ENCODE peak calls at places on chromosome 20, in six cellular contexts. One of them, this sample, is unnamed.

GRCh38 chr20:62014889-62015375 is 50.7 kb downstream of the TAF4 start:
- DNase-seq in stimulated activated CD4-positive, alpha-beta T cell treated with anti-CD3 and anti-CD28 coated beads, Interleukin-12 subunit alpha, Interleukin-12 subunit beta, amount 100 ng/mL, for 4 hours: no peak
- DNase-seq in NCI-H1417 treated with DMSO at 0.1 percent for 48 hours: no peak
- DNase-seq in A549: no peak
- DNase-seq in NCI-H345: no peak
- DNase-seq in activated CD4-positive, alpha-beta T cell treated with anti-CD3 and anti-CD28 coated beads, Interleukin-2, amount 50 U/mL, for 1 hour: no peak
- DNase-seq in this sample: no peak

GRCh38 chr20:48194578-48194977 is 409.3 kb upstream of the SULF2 start:
- DNase-seq in stimulated activated CD4-positive, alpha-beta T cell treated with anti-CD3 and anti-CD28 coated beads, Interleukin-12 subunit alpha, Interleukin-12 subunit beta, amount 100 ng/mL, for 4 hours: no peak
- DNase-seq in NCI-H1417 treated with DMSO at 0.1 percent for 48 hours: no peak
- DNase-seq in A549: no peak
- DNase-seq in NCI-H345: peak; percentile 86
- DNase-seq in activated CD4-positive, alpha-beta T cell treated with anti-CD3 and anti-CD28 coated beads, Interleukin-2, amount 50 U/mL, for 1 hour: no peak
- DNase-seq in this sample: no peak

GRCh38 chr20:34515484-34516037 is 661 bp upstream of the DYNLRB1 start:
- DNase-seq in stimulated activated CD4-positive, alpha-beta T cell treated with anti-CD3 and anti-CD28 coated beads, Interleukin-12 subunit alpha, Interleukin-12 subunit beta, amount 100 ng/mL, for 4 hours: peak; percentile 63
- DNase-seq in NCI-H1417 treated with DMSO at 0.1 percent for 48 hours: no peak
- DNase-seq in A549: no peak
- DNase-seq in NCI-H345: peak; percentile 86
- DNase-seq in activated CD4-positive, alpha-beta T cell treated with anti-CD3 and anti-CD28 coated beads, Interleukin-2, amount 50 U/mL, for 1 hour: peak; percentile 69
- DNase-seq in this sample: peak; percentile 73

GRCh38 chr20:33337119-33337518 is 54.1 kb downstream of the BPIFB1 start:
- DNase-seq in stimulated activated CD4-positive, alpha-beta T cell treated with anti-CD3 and anti-CD28 coated beads, Interleukin-12 subunit alpha, Interleukin-12 subunit beta, amount 100 ng/mL, for 4 hours: no peak
- DNase-seq in NCI-H1417 treated with DMSO at 0.1 percent for 48 hours: no peak
- DNase-seq in A549: no peak
- DNase-seq in NCI-H345: no peak
- DNase-seq in activated CD4-positive, alpha-beta T cell treated with anti-CD3 and anti-CD28 coated beads, Interleukin-2, amount 50 U/mL, for 1 hour: no peak
- DNase-seq in this sample: no peak

GRCh38 chr20:49185071-49185757 is 2.9 kb downstream of the STAU1 start:
- DNase-seq in stimulated activated CD4-positive, alpha-beta T cell treated with anti-CD3 and anti-CD28 coated beads, Interleukin-12 subunit alpha, Interleukin-12 subunit beta, amount 100 ng/mL, for 4 hours: no peak
- DNase-seq in NCI-H1417 treated with DMSO at 0.1 percent for 48 hours: no peak
- DNase-seq in A549: peak; percentile 41
- DNase-seq in NCI-H345: no peak
- DNase-seq in activated CD4-positive, alpha-beta T cell treated with anti-CD3 and anti-CD28 coated beads, Interleukin-2, amount 50 U/mL, for 1 hour: no peak
- DNase-seq in this sample: no peak

GRCh38 chr20:37849169-37849568 is 53.8 kb upstream of the VSTM2L start:
- DNase-seq in stimulated activated CD4-positive, alpha-beta T cell treated with anti-CD3 and anti-CD28 coated beads, Interleukin-12 subunit alpha, Interleukin-12 subunit beta, amount 100 ng/mL, for 4 hours: no peak
- DNase-seq in NCI-H1417 treated with DMSO at 0.1 percent for 48 hours: no peak
- DNase-seq in A549: no peak
- DNase-seq in NCI-H345: no peak
- DNase-seq in activated CD4-positive, alpha-beta T cell treated with anti-CD3 and anti-CD28 coated beads, Interleukin-2, amount 50 U/mL, for 1 hour: no peak
- DNase-seq in this sample: no peak

GRCh38 chr20:9966966-9967365 is 67.8 kb upstream of the ANKEF1 start:
- DNase-seq in stimulated activated CD4-positive, alpha-beta T cell treated with anti-CD3 and anti-CD28 coated beads, Interleukin-12 subunit alpha, Interleukin-12 subunit beta, amount 100 ng/mL, for 4 hours: no peak
- DNase-seq in NCI-H1417 treated with DMSO at 0.1 percent for 48 hours: no peak
- DNase-seq in A549: peak; percentile 36
- DNase-seq in NCI-H345: no peak
- DNase-seq in activated CD4-positive, alpha-beta T cell treated with anti-CD3 and anti-CD28 coated beads, Interleukin-2, amount 50 U/mL, for 1 hour: no peak
- DNase-seq in this sample: no peak

GRCh38 chr20:21622097-21622496 is 83.4 kb upstream of the PAX1 start:
- DNase-seq in stimulated activated CD4-positive, alpha-beta T cell treated with anti-CD3 and anti-CD28 coated beads, Interleukin-12 subunit alpha, Interleukin-12 subunit beta, amount 100 ng/mL, for 4 hours: no peak
- DNase-seq in NCI-H1417 treated with DMSO at 0.1 percent for 48 hours: no peak
- DNase-seq in A549: no peak
- DNase-seq in NCI-H345: no peak
- DNase-seq in activated CD4-positive, alpha-beta T cell treated with anti-CD3 and anti-CD28 coated beads, Interleukin-2, amount 50 U/mL, for 1 hour: no peak
- DNase-seq in this sample: no peak

GRCh38 chr20:36519012-36519719 is 22.2 kb upstream of the MYL9 start:
- DNase-seq in stimulated activated CD4-positive, alpha-beta T cell treated with anti-CD3 and anti-CD28 coated beads, Interleukin-12 subunit alpha, Interleukin-12 subunit beta, amount 100 ng/mL, for 4 hours: no peak
- DNase-seq in NCI-H1417 treated with DMSO at 0.1 percent for 48 hours: no peak
- DNase-seq in A549: no peak
- DNase-seq in NCI-H345: no peak
- DNase-seq in activated CD4-positive, alpha-beta T cell treated with anti-CD3 and anti-CD28 coated beads, Interleukin-2, amount 50 U/mL, for 1 hour: no peak
- DNase-seq in this sample: peak; percentile 26

GRCh38 chr20:10843161-10843711 is 169.4 kb upstream of the JAG1 start:
- DNase-seq in stimulated activated CD4-positive, alpha-beta T cell treated with anti-CD3 and anti-CD28 coated beads, Interleukin-12 subunit alpha, Interleukin-12 subunit beta, amount 100 ng/mL, for 4 hours: no peak
- DNase-seq in NCI-H1417 treated with DMSO at 0.1 percent for 48 hours: no peak
- DNase-seq in A549: no peak
- DNase-seq in NCI-H345: no peak
- DNase-seq in activated CD4-positive, alpha-beta T cell treated with anti-CD3 and anti-CD28 coated beads, Interleukin-2, amount 50 U/mL, for 1 hour: no peak
- DNase-seq in this sample: no peak

GRCh38 chr20:49696594-49696993 is 17.1 kb downstream of the B4GALT5 start:
- DNase-seq in stimulated activated CD4-positive, alpha-beta T cell treated with anti-CD3 and anti-CD28 coated beads, Interleukin-12 subunit alpha, Interleukin-12 subunit beta, amount 100 ng/mL, for 4 hours: no peak
- DNase-seq in NCI-H1417 treated with DMSO at 0.1 percent for 48 hours: no peak
- DNase-seq in A549: no peak
- DNase-seq in NCI-H345: no peak
- DNase-seq in activated CD4-positive, alpha-beta T cell treated with anti-CD3 and anti-CD28 coated beads, Interleukin-2, amount 50 U/mL, for 1 hour: no peak
- DNase-seq in this sample: no peak

GRCh38 chr20:43971233-43971632 is 56.6 kb downstream of the TOX2 start:
- DNase-seq in stimulated activated CD4-positive, alpha-beta T cell treated with anti-CD3 and anti-CD28 coated beads, Interleukin-12 subunit alpha, Interleukin-12 subunit beta, amount 100 ng/mL, for 4 hours: no peak
- DNase-seq in NCI-H1417 treated with DMSO at 0.1 percent for 48 hours: no peak
- DNase-seq in A549: no peak
- DNase-seq in NCI-H345: no peak
- DNase-seq in activated CD4-positive, alpha-beta T cell treated with anti-CD3 and anti-CD28 coated beads, Interleukin-2, amount 50 U/mL, for 1 hour: no peak
- DNase-seq in this sample: no peak

GRCh38 chr20:20712004-20712473 is 405 bp downstream of the RALGAPA2 start:
- DNase-seq in stimulated activated CD4-positive, alpha-beta T cell treated with anti-CD3 and anti-CD28 coated beads, Interleukin-12 subunit alpha, Interleukin-12 subunit beta, amount 100 ng/mL, for 4 hours: no peak
- DNase-seq in NCI-H1417 treated with DMSO at 0.1 percent for 48 hours: no peak
- DNase-seq in A549: no peak
- DNase-seq in NCI-H345: peak; percentile 37
- DNase-seq in activated CD4-positive, alpha-beta T cell treated with anti-CD3 and anti-CD28 coated beads, Interleukin-2, amount 50 U/mL, for 1 hour: no peak
- DNase-seq in this sample: no peak

This sample was measured in Peyer's patch.